ENCODE peak calls at places on chromosomes 6 and 20, in seven cellular contexts. A is HT1080, W is adipocyte, L is anterior cingulate cortex, Q is neural crest cell, Z is heart right ventricle, B is cardiac fibroblast. J is an unnamed sample.

GRCh38 chr6:4023240-4023639 is 55.7 kb downstream of the FAM217A start:
- DNase-seq in A (no peak), W (peak), L (no peak), Q (no peak), Z (no peak), B (no peak), J (no peak)

GRCh38 chr6:137912813-137913212 is 45.8 kb downstream of the TNFAIP3 start:
- DNase-seq in A (no peak), W (no peak), L (no peak), Q (no peak), Z (no peak), B (no peak), J (no peak)

GRCh38 chr6:156883497-156884252 is 106.5 kb downstream of the ARID1B start:
- DNase-seq in A (no peak), W (no peak), L (no peak), Q (no peak), Z (no peak), B (no peak), J (no peak)

GRCh38 chr6:53086302-53086701 is 21.1 kb downstream of the FBXO9 start:
- DNase-seq in A (no peak), W (no peak), L (no peak), Q (no peak), Z (no peak), B (no peak), J (no peak)

GRCh38 chr6:106372838-106373501 is 12.5 kb downstream of the CRYBG1 start:
- DNase-seq in A (no peak), W (no peak), L (no peak), Q (no peak), Z (no peak), B (no peak), J (no peak)

GRCh38 chr20:32479697-32480140 is 105.4 kb downstream of the NOL4L start:
- DNase-seq in A (no peak), W (no peak), L (no peak), Q (no peak), Z (no peak), B (no peak), J (no peak)

GRCh38 chr20:17614176-17614811 is 44.4 kb downstream of the DSTN start:
- DNase-seq in A (no peak), W (peak), L (no peak), Q (no peak), Z (peak), B (peak), J (no peak)

GRCh38 chr6:188821-189655 is 103.2 kb upstream of the DUSP22 start:
- DNase-seq in A (peak), W (peak), L (peak), Q (peak), Z (peak), B (peak), J (peak)

GRCh38 chr6:96811136-96811535 is 26.1 kb downstream of the GPR63 start:
- DNase-seq in A (no peak), W (no peak), L (no peak), Q (no peak), Z (no peak), B (no peak), J (no peak)

GRCh38 chr6:30061766-30062458 is 847 bp downstream of the POLR1H start:
- DNase-seq in A (peak), W (peak), L (no peak), Q (no peak), Z (no peak), B (peak), J (no peak)

GRCh38 chr20:37042986-37043972 is 52.5 kb downstream of the RBL1 start:
- DNase-seq in A (no peak), W (no peak), L (no peak), Q (no peak), Z (no peak), B (no peak), J (no peak)

GRCh38 chr6:7107578-7108195 is at the start of gene RREB1:
- DNase-seq in A (peak), W (peak), L (no peak), Q (peak), Z (peak), B (peak), J (no peak)

GRCh38 chr20:10388571-10388970 is 45.5 kb downstream of the MKKS start:
- DNase-seq in A (no peak), W (no peak), L (no peak), Q (no peak), Z (no peak), B (no peak), J (no peak)

GRCh38 chr6:11753798-11754197 is 24.8 kb downstream of the ADTRP start:
- DNase-seq in A (no peak), W (no peak), L (no peak), Q (no peak), Z (no peak), B (no peak), J (no peak)

GRCh38 chr6:117547688-117548621 is 54.4 kb downstream of the GOPC start:
- DNase-seq in A (no peak), W (peak), L (peak), Q (no peak), Z (peak), B (peak), J (peak)

GRCh38 chr20:23881371-23881770 is 1.8 kb upstream of the CST5 start:
- DNase-seq in A (peak), W (no peak), L (no peak), Q (no peak), Z (no peak), B (no peak), J (no peak)

GRCh38 chr6:48109902-48110301 is 1.1 kb downstream of the PTCHD4 start:
- DNase-seq in A (peak), W (peak), L (no peak), Q (no peak), Z (no peak), B (no peak), J (no peak)

GRCh38 chr20:7903429-7903828 is 36.8 kb downstream of the HAO1 start:
- DNase-seq in A (no peak), W (no peak), L (no peak), Q (no peak), Z (no peak), B (no peak), J (no peak)

GRCh38 chr6:145209312-145209711 is 526.0 kb downstream of the EPM2A start:
- DNase-seq in A (no peak), W (peak), L (no peak), Q (no peak), Z (no peak), B (no peak), J (no peak)

GRCh38 chr20:21571841-21572690 is 58.2 kb upstream of the NKX2-2 start:
- DNase-seq in A (no peak), W (peak), L (no peak), Q (no peak), Z (no peak), B (peak), J (no peak)

GRCh38 chr20:41095110-41095969 is 42.0 kb upstream of the PLCG1 start:
- DNase-seq in A (peak), W (peak), L (peak), Q (peak), Z (peak), B (peak), J (peak)

GRCh38 chr20:44104807-44105517 is 82.0 kb downstream of the JPH2 start:
- DNase-seq in A (peak), W (peak), L (no peak), Q (no peak), Z (no peak), B (peak), J (no peak)

GRCh38 chr6:41640436-41640835 is 2.2 kb downstream of the MDFI start:
- DNase-seq in A (no peak), W (no peak), L (no peak), Q (no peak), Z (no peak), B (peak), J (no peak)

GRCh38 chr20:54063998-54064676 is 6.3 kb downstream of the BCAS1 start:
- DNase-seq in A (no peak), W (no peak), L (no peak), Q (no peak), Z (no peak), B (no peak), J (no peak)

GRCh38 chr6:115551510-115551909 is 509.2 kb downstream of the FRK start:
- DNase-seq in A (no peak), W (no peak), L (no peak), Q (no peak), Z (no peak), B (no peak), J (peak)

GRCh38 chr6:132993738-132994137 is 179.4 kb downstream of the RPS12 start:
- DNase-seq in A (no peak), W (no peak), L (no peak), Q (no peak), Z (no peak), B (no peak), J (no peak)

GRCh38 chr6:35084511-35085203 is 56.5 kb downstream of the TCP11 start:
- DNase-seq in A (no peak), W (no peak), L (no peak), Q (no peak), Z (no peak), B (no peak), J (no peak)

GRCh38 chr20:34849778-34850177 is 22.9 kb downstream of the GGT7 start:
- DNase-seq in A (no peak), W (no peak), L (no peak), Q (no peak), Z (no peak), B (no peak), J (no peak)

GRCh38 chr20:51128198-51128597 is 105.3 kb upstream of the KCNG1 start:
- DNase-seq in A (peak), W (peak), L (no peak), Q (no peak), Z (no peak), B (peak), J (no peak)

GRCh38 chr20:25220810-25221591 is 25.5 kb downstream of the ENTPD6 start:
- DNase-seq in A (no peak), W (no peak), L (no peak), Q (no peak), Z (peak), B (no peak), J (no peak)

GRCh38 chr6:73514746-73515110 is 6.1 kb downstream of the EEF1A1 start:
- DNase-seq in A (no peak), W (no peak), L (no peak), Q (no peak), Z (no peak), B (no peak), J (no peak)

GRCh38 chr6:36722365-36722764 is 24.7 kb downstream of the RAB44 start:
- DNase-seq in A (no peak), W (no peak), L (no peak), Q (no peak), Z (no peak), B (no peak), J (no peak)

GRCh38 chr6:135012349-135012748 is 42.3 kb downstream of the HBS1L start:
- DNase-seq in A (no peak), W (no peak), L (no peak), Q (no peak), Z (no peak), B (no peak), J (no peak)